ENCODE peak calls at places on chromosomes 16 and 17, in seven cellular contexts. I is fibroblast of mammary gland, P is foreskin fibroblast, T is GM06990, N is coronary artery, H is adrenal gland, X is astrocyte of the spinal cord. Y is an unnamed sample.

GRCh38 chr17:57957120-57957850 is 2.1 kb upstream of the CUEDC1 start:
- DNase-seq in I (no peak), P (no peak), T (no peak), X (no peak), H (no peak), N (peak; percentile 58), Y (no peak)

GRCh38 chr16:31452631-31453106 is 6.6 kb upstream of the ARMC5 start:
- DNase-seq in T (no peak), X (peak; percentile 87), H (peak; percentile 64), P (peak; percentile 92), N (no peak), I (peak; percentile 95), Y (peak; percentile 94)

GRCh38 chr16:85311741-85312140 is 199.5 kb upstream of the CIBAR2 start:
- DNase-seq in I (no peak), N (no peak), X (no peak), H (no peak), P (no peak), T (no peak), Y (no peak)

GRCh38 chr17:32335647-32336046 is 6.3 kb downstream of the C17orf75 start:
- DNase-seq in T (no peak), X (peak; percentile 70), P (peak; percentile 89), H (no peak), N (no peak), I (peak; percentile 72), Y (peak; percentile 77)

GRCh38 chr17:13746379-13746778 is 144.7 kb upstream of the HS3ST3A1 start:
- DNase-seq in X (no peak), P (no peak), N (no peak), H (no peak), I (no peak), T (no peak), Y (no peak)

GRCh38 chr17:30720013-30720471 is 104.5 kb downstream of the CRLF3 start:
- DNase-seq in P (no peak), I (no peak), H (no peak), T (no peak), N (no peak), X (no peak), Y (no peak)

GRCh38 chr16:30184430-30185140 is 1.2 kb downstream of the CORO1A start:
- DNase-seq in X (no peak), N (peak; percentile 78), T (no peak), H (peak; percentile 21), P (no peak), I (no peak), Y (no peak)

GRCh38 chr17:57874434-57875108 is 24.7 kb upstream of the MRPS23 start:
- DNase-seq in H (peak; percentile 60), I (peak; percentile 95), N (peak; percentile 92), P (peak; percentile 98), T (no peak), X (peak; percentile 97), Y (peak; percentile 94)

GRCh38 chr16:89561195-89562026 is 929 bp downstream of the RPL13 start:
- DNase-seq in X (no peak), I (no peak), N (peak; percentile 69), P (no peak), T (no peak), H (no peak), Y (no peak)

GRCh38 chr17:3911271-3912053 is 4.8 kb downstream of the P2RX1 start:
- DNase-seq in N (no peak), X (no peak), H (peak; percentile 40), T (peak; percentile 93), P (peak; percentile 62), I (no peak), Y (no peak)

GRCh38 chr16:85425061-85425662 is 188.0 kb upstream of the GSE1 start:
- DNase-seq in P (no peak), N (no peak), H (no peak), X (no peak), I (no peak), T (no peak), Y (no peak)

GRCh38 chr16:66344533-66345145 is 21.9 kb upstream of the CDH5 start:
- DNase-seq in T (no peak), X (peak; percentile 51), N (no peak), P (peak; percentile 80), H (peak; percentile 35), I (peak; percentile 58), Y (peak; percentile 28)

GRCh38 chr17:29683481-29683880 is 60.8 kb upstream of the CORO6 start:
- DNase-seq in P (no peak), I (no peak), X (no peak), N (no peak), T (no peak), H (no peak), Y (no peak)

GRCh38 chr16:25841776-25842175 is 150.0 kb downstream of the HS3ST4 start:
- DNase-seq in X (no peak), I (no peak), P (no peak), N (no peak), T (no peak), H (no peak), Y (no peak)

GRCh38 chr16:68640972-68641371 is 4.1 kb upstream of the CDH3 start:
- DNase-seq in I (no peak), P (peak; percentile 51), H (no peak), X (peak; percentile 35), N (no peak), T (no peak), Y (peak; percentile 63)

GRCh38 chr16:24966031-24966430 is 49.1 kb downstream of the ARHGAP17 start:
- DNase-seq in N (no peak), T (no peak), I (no peak), H (no peak), P (no peak), X (no peak), Y (no peak)

GRCh38 chr17:2015314-2015713 is 9.8 kb downstream of the RTN4RL1 start:
- DNase-seq in N (no peak), I (no peak), P (no peak), T (no peak), H (no peak), X (no peak), Y (no peak)

GRCh38 chr17:676060-676745 is 38.4 kb downstream of the VPS53 start:
- DNase-seq in N (no peak), H (peak; percentile 33), T (no peak), I (peak; percentile 62), P (no peak), X (peak; percentile 52), Y (no peak)

GRCh38 chr16:30398660-30399434 is 3.6 kb downstream of the ZNF48 start:
- DNase-seq in X (no peak), P (no peak), I (no peak), H (no peak), T (no peak), N (no peak), Y (no peak)

GRCh38 chr17:63774141-63774981 is at the start of gene DDX42:
- DNase-seq in T (no peak), X (peak; percentile 70), N (peak; percentile 94), I (peak; percentile 45), H (peak; percentile 62), P (peak; percentile 75), Y (peak; percentile 42)

GRCh38 chr16:14576532-14576931 is 53.5 kb downstream of the PARN start:
- DNase-seq in I (no peak), N (no peak), H (no peak), X (no peak), P (no peak), T (no peak), Y (no peak)

GRCh38 chr17:44005865-44006580 is 1.6 kb downstream of the NAGS start:
- DNase-seq in N (no peak), P (peak; percentile 79), X (peak; percentile 24), T (peak; percentile 32), H (peak; percentile 27), I (no peak), Y (no peak)

GRCh38 chr17:32289454-32289853 is 23.8 kb downstream of the RHBDL3 start:
- DNase-seq in N (no peak), H (no peak), P (no peak), T (no peak), I (no peak), X (no peak), Y (no peak)

GRCh38 chr17:28946239-28946638 is 5.1 kb downstream of the PHF12 start:
- DNase-seq in T (no peak), N (no peak), X (peak; percentile 92), H (no peak), P (peak; percentile 58), I (peak; percentile 90), Y (peak; percentile 93)

GRCh38 chr17:33750943-33751701 is 458.0 kb upstream of the ASIC2 start:
- DNase-seq in T (peak; percentile 14), I (peak; percentile 55), X (peak; percentile 57), P (peak; percentile 79), N (no peak), H (peak; percentile 70), Y (peak; percentile 55)
- TF ChIP-seq CTCF in T (peak; percentile 84), I (peak; percentile 89), X (peak; percentile 88), P (peak; percentile 74), N (peak; percentile 95), H (peak; percentile 85), Y (peak; percentile 98)

GRCh38 chr17:52159810-52160578 is 1.5 kb upstream of the CA10 start:
- DNase-seq in H (no peak), N (no peak), I (no peak), T (no peak), X (no peak), P (no peak), Y (no peak)

GRCh38 chr17:52157161-52157560 is 1.4 kb downstream of the CA10 start:
- DNase-seq in I (no peak), X (no peak), T (no peak), N (no peak), H (no peak), P (no peak), Y (no peak)

GRCh38 chr17:52159159-52159809 is 770 bp upstream of the CA10 start:
- DNase-seq in P (no peak), N (no peak), X (no peak), T (no peak), H (no peak), I (no peak), Y (no peak)

GRCh38 chr17:52157603-52158449 is 688 bp downstream of the CA10 start:
- DNase-seq in N (no peak), I (no peak), P (no peak), H (no peak), X (no peak), T (no peak), Y (no peak)

DNA sequence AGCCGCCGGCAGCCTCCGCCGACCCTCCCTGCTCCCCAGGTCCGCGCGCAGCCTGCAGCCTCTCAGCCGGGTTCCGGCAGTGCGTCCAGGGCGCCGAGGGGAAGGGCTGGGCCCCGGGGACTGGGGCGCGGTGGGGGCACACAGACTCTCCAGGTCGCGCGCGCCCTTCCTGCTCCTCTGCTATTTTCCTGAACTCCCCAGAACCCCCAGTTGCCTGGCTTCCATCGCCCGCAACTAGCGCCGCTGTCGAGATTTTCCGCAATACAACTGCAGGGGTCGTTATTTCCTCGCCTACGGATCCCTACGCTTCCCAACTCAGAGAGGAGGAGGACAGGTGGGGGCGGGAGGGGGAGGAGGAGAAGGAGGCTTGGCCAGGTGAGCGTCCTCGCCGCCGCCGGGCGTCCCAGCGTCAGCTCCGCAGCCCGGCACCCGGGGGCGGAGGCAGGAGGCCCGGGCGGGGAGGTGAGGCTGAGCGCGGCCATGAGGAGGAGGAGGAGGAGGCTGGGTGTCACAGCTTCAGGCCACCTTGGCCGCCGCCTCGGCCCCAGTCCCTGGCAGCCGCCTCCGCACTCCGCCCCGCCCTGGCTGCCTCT is at the start of gene CA10:
- DNase-seq in X (no peak), P (no peak), N (no peak), I (no peak), T (no peak), H (no peak), Y (no peak)
- TF ChIP-seq CTCF in X (no peak), P (no peak), N (no peak), I (no peak), T (no peak), H (no peak), Y (no peak)

GRCh38 chr16:84115919-84116719 is 623 bp downstream of the MBTPS1 start:
- DNase-seq in N (no peak), H (peak; percentile 60), T (no peak), X (peak; percentile 40), P (peak; percentile 52), I (peak; percentile 30), Y (peak; percentile 3)
- TF ChIP-seq CTCF in N (no peak), H (no peak), T (no peak), X (no peak), P (no peak), I (no peak), Y (peak; percentile 72)

GRCh38 chr17:81863833-81864768 is 3.8 kb upstream of the P4HB start:
- DNase-seq in I (no peak), H (no peak), T (no peak), P (no peak), X (no peak), N (no peak), Y (no peak)
- TF ChIP-seq CTCF in I (no peak), H (no peak), T (no peak), P (no peak), X (no peak), N (no peak), Y (peak; percentile 40)